ENCODE peak calls at places on chromosomes 2 and 18, in eight cellular contexts. O is A549; K is fibroblast of mammary gland; G is H1; F is fibroblast of pulmonary artery; Y is neural progenitor cell; W is CD8-positive, alpha-beta T cell; Z is cardiac fibroblast. I is an unnamed sample.

GRCh38 chr2:36376319-36376765 is 20.8 kb downstream of the CRIM1 start:
- DNase-seq in F (peak), O (peak), Y (no peak), G (no peak), Z (peak), K (no peak), W (no peak), I (no peak)

GRCh38 chr2:25894135-25894830 is 16.0 kb upstream of the ASXL2 start:
- DNase-seq in Z (peak), K (peak), F (peak), O (no peak), W (no peak), Y (no peak), G (no peak), I (no peak)

GRCh38 chr2:215553946-215554345 is 118.1 kb upstream of the FN1 start:
- DNase-seq in F (no peak), K (no peak), G (no peak), Y (no peak), W (no peak), Z (no peak), O (no peak), I (peak)

GRCh38 chr2:10407841-10408648 is 40.1 kb downstream of the ODC1 start:
- DNase-seq in F (peak), K (peak), Z (peak), G (no peak), O (peak), W (peak), Y (no peak), I (peak)

GRCh38 chr2:220966636-220967035 is 605.5 kb downstream of the EPHA4 start:
- DNase-seq in Y (no peak), Z (peak), G (no peak), O (no peak), F (peak), W (no peak), K (peak), I (no peak)

GRCh38 chr2:147665035-147665434 is 179.8 kb upstream of the ACVR2A start:
- DNase-seq in Z (no peak), F (no peak), K (peak), O (peak), W (no peak), G (no peak), Y (no peak), I (no peak)

GRCh38 chr2:153663371-153663770 is 184.8 kb upstream of the RPRM start:
- DNase-seq in F (no peak), K (no peak), Z (no peak), G (no peak), Y (no peak), O (no peak), W (no peak), I (no peak)

GRCh38 chr18:3541549-3542386 is 91.8 kb downstream of the TGIF1 start:
- DNase-seq in Z (no peak), O (no peak), G (no peak), F (no peak), W (no peak), Y (no peak), K (no peak), I (no peak)

GRCh38 chr2:47065771-47066380 is 89.2 kb downstream of the STPG4 start:
- DNase-seq in F (peak), K (peak), O (no peak), Y (no peak), Z (peak), G (no peak), W (no peak), I (no peak)

DNA sequence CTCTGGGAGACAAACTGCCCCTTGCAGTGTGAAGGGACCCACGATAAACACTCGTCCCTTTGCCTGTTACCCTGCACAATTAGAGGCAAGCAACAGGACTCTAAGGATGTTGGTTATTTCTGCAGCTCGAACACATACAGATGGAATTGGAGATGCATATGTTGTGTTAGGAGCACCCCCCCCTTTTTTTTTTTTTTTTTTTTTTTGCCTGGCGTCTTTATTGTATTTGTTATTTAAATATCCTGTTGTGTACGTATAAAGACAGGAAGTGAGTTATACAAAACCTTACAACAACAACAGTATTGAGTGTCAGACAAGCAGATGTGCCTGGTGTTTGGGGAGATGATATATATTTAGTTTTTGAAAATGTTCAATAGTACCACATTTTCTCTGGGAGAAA is 23.0 kb upstream of the ZNF516 start:
- DNase-seq in W (no peak), Z (peak), K (peak), O (no peak), F (no peak), Y (peak), G (no peak), I (no peak)
- H3K4me3 ChIP-seq in W (peak), Z (peak), K (peak), O (no peak), F (peak), Y (peak), G (peak), I (no peak)

GRCh38 chr2:85761946-85762345 is 8.2 kb downstream of the ATOH8 start:
- DNase-seq in F (no peak), K (no peak), O (no peak), Y (no peak), G (no peak), Z (no peak), W (no peak), I (no peak)

GRCh38 chr2:85759257-85759613 is 5.4 kb downstream of the ATOH8 start:
- DNase-seq in O (no peak), Z (no peak), G (no peak), Y (no peak), K (no peak), W (no peak), F (no peak), I (no peak)

GRCh38 chr2:85761512-85761944 is 7.7 kb downstream of the ATOH8 start:
- DNase-seq in W (no peak), Z (no peak), G (no peak), O (no peak), K (no peak), F (no peak), Y (no peak), I (no peak)

GRCh38 chr2:85760872-85761271 is 7.1 kb downstream of the ATOH8 start:
- DNase-seq in F (no peak), Z (no peak), W (no peak), G (no peak), O (no peak), Y (no peak), K (no peak), I (no peak)

GRCh38 chr2:85760371-85760770 is 6.6 kb downstream of the ATOH8 start:
- DNase-seq in Y (no peak), Z (peak), F (peak), K (no peak), G (no peak), W (no peak), O (no peak), I (no peak)
- H3K4me3 ChIP-seq in Y (no peak), Z (no peak), F (no peak), K (no peak), G (no peak), W (no peak), O (no peak), I (no peak)

GRCh38 chr2:181305151-181306123 is 151.7 kb upstream of the ITGA4 start:
- DNase-seq in G (no peak), K (peak), O (no peak), Y (no peak), W (peak), Z (peak), F (peak), I (peak)
- H3K4me3 ChIP-seq in G (no peak), K (no peak), O (no peak), Y (no peak), W (no peak), Z (no peak), F (no peak), I (peak)

GRCh38 chr2:20678751-20679150 is 11.8 kb downstream of the GDF7 start:
- DNase-seq in O (no peak), Z (no peak), F (no peak), W (no peak), K (no peak), Y (no peak), G (no peak), I (no peak)

GRCh38 chr2:20674974-20675679 is 8.2 kb downstream of the GDF7 start:
- DNase-seq in Y (no peak), O (no peak), Z (peak), K (peak), F (peak), G (no peak), W (no peak), I (no peak)

GRCh38 chr2:20675701-20676352 is 8.9 kb downstream of the GDF7 start:
- DNase-seq in Y (peak), F (no peak), O (peak), G (no peak), W (no peak), Z (no peak), K (no peak), I (no peak)

GRCh38 chr2:20676353-20677215 is 9.6 kb downstream of the GDF7 start:
- DNase-seq in W (no peak), F (no peak), K (no peak), Y (no peak), O (peak), G (no peak), Z (no peak), I (no peak)

GRCh38 chr2:20677301-20678176 is 10.6 kb downstream of the GDF7 start:
- DNase-seq in G (no peak), Y (peak), K (no peak), F (no peak), O (no peak), Z (no peak), W (no peak), I (no peak)
- H3K4me3 ChIP-seq in G (no peak), Y (no peak), K (no peak), F (no peak), O (no peak), Z (no peak), W (no peak), I (no peak)